ENCODE peak calls at places on chromosomes 11 and 22, in five cellular contexts. I is stimulated activated naive CD4-positive, alpha-beta T cell; P is aorta; Z is NCI-H774; C is Calu3. B is an unnamed sample.
A peak's percentile ranks its signal among the peaks of the same experiment; 100 is the strongest.

GRCh38 chr11:111409915-111410314 is 30.8 kb upstream of the POU2AF1 start:
- DNase-seq in I (no peak), Z (no peak), P (no peak), C (no peak), B (no peak)

GRCh38 chr11:95531116-95531515 is 258.5 kb downstream of the FAM76B start:
- DNase-seq in I (no peak), Z (no peak), P (no peak), C (no peak), B (peak; percentile 71)

GRCh38 chr11:106231591-106231990 is 154.1 kb downstream of the AASDHPPT start:
- DNase-seq in Z (no peak), C (no peak), I (no peak), P (no peak), B (peak; percentile 1)

GRCh38 chr11:11946180-11946579 is 62.2 kb downstream of the DKK3 start:
- DNase-seq in I (no peak), P (no peak), Z (no peak), C (no peak), B (no peak)

GRCh38 chr11:63840356-63841060 is 1.6 kb downstream of the MARK2 start:
- DNase-seq in I (peak; percentile 39), C (no peak), Z (no peak), P (peak; percentile 30), B (no peak)

GRCh38 chr11:77020751-77021150 is 13.4 kb upstream of the B3GNT6 start:
- DNase-seq in C (no peak), I (no peak), P (no peak), Z (no peak), B (no peak)

GRCh38 chr11:60905551-60906113 is 753 bp downstream of the PRPF19 start:
- DNase-seq in P (no peak), C (no peak), I (peak; percentile 53), Z (no peak), B (no peak)

GRCh38 chr11:34816698-34817213 is 99.4 kb downstream of the APIP start:
- DNase-seq in Z (no peak), P (no peak), C (no peak), I (no peak), B (no peak)

GRCh38 chr11:84541711-84542340 is 1085.3 kb downstream of the DLG2 start:
- DNase-seq in Z (no peak), P (no peak), C (no peak), I (no peak), B (no peak)

GRCh38 chr22:40156001-40156516 is 21.7 kb upstream of the TNRC6B start:
- DNase-seq in I (no peak), P (no peak), Z (peak; percentile 50), C (peak; percentile 64), B (no peak)

GRCh38 chr22:44618400-44618799 is 83.6 kb upstream of the PRR5 start:
- DNase-seq in Z (no peak), I (no peak), C (no peak), P (peak; percentile 60), B (no peak)